ENCODE peak calls at places on chromosome 15, in seven cellular contexts. I is mesenchymal stem cell; R is CD4-positive, alpha-beta memory T cell; D is upper lobe of right lung; Q is psoas muscle; M is left ventricle myocardium inferior; F is HAP-1. X is an unnamed sample. For H3K4me1 and H3K9me3, the result is how much of the 10 kb centered on the place peaks cover.

GRCh38 chr15:55250392-55250791 is 39.2 kb downstream of the RAB27A start:
- DNase-seq in I (peak), R (no peak), D (no peak), Q (no peak), M (no peak), F (no peak), X (no peak)

GRCh38 chr15:70241031-70241430 is 143.3 kb upstream of the TLE3 start:
- DNase-seq in I (no peak), R (no peak), D (no peak), Q (no peak), M (no peak), F (no peak), X (no peak)

GRCh38 chr15:82315519-82316246 is 33.6 kb downstream of the GOLGA6L10 start:
- DNase-seq in I (no peak), R (no peak), D (peak), Q (no peak), M (peak), F (no peak), X (peak)

GRCh38 chr15:69080203-69080957 is 65.9 kb downstream of the NOX5 start:
- DNase-seq in I (no peak), R (no peak), D (no peak), Q (no peak), M (no peak), F (no peak), X (no peak)

GRCh38 chr15:56963719-56964118 is 45.3 kb downstream of the TCF12 start:
- DNase-seq in I (no peak), R (no peak), D (no peak), Q (no peak), M (no peak), F (no peak), X (no peak)

GRCh38 chr15:90588427-90588826 is 58.7 kb downstream of the CRTC3 start:
- DNase-seq in I (peak), R (no peak), D (no peak), Q (no peak), M (no peak), F (no peak), X (no peak)

GRCh38 chr15:43515731-43516130 is 1.7 kb upstream of the MAP1A start:
- DNase-seq in I (no peak), R (no peak), D (peak), Q (no peak), M (no peak), F (no peak), X (no peak)

GRCh38 chr15:57122080-57122845 is 203.8 kb downstream of the TCF12 start:
- DNase-seq in I (no peak), R (no peak), D (no peak), Q (no peak), M (no peak), F (no peak), X (no peak)

GRCh38 chr15:29863438-29863837 is 41.2 kb upstream of the TJP1 start:
- DNase-seq in I (no peak), R (no peak), D (no peak), Q (no peak), M (no peak), F (no peak), X (no peak)

GRCh38 chr15:40047413-40048154 is 8.6 kb upstream of the SRP14 start:
- DNase-seq in I (peak), R (no peak), D (peak), Q (peak), M (peak), F (peak), X (peak)

GRCh38 chr15:69074011-69074842 is 59.7 kb downstream of the NOX5 start:
- DNase-seq in I (peak), R (no peak), D (peak), Q (peak), M (peak), F (peak), X (peak)

GRCh38 chr15:71743861-71744382 is 66.4 kb upstream of the NR2E3 start:
- DNase-seq in I (peak), R (peak), D (no peak), Q (peak), M (no peak), F (peak), X (no peak)

GRCh38 chr15:48667701-48668100 is 22.2 kb upstream of the FBN1 start:
- DNase-seq in I (no peak), R (no peak), D (no peak), Q (no peak), M (no peak), F (no peak), X (no peak)

GRCh38 chr15:89187911-89188514 is 33.4 kb downstream of the RLBP1 start:
- DNase-seq in I (no peak), R (no peak), D (peak), Q (no peak), M (no peak), F (no peak), X (peak)

GRCh38 chr15:60423540-60423939 is 25.8 kb upstream of the ANXA2 start:
- DNase-seq in I (peak), R (no peak), D (no peak), Q (no peak), M (no peak), F (peak), X (no peak)

GRCh38 chr15:59436774-59437472 is 1.1 kb upstream of the FAM81A start:
- DNase-seq in I (peak), R (no peak), D (no peak), Q (no peak), M (no peak), F (peak), X (no peak)

GRCh38 chr15:50415752-50416404 is 8.3 kb upstream of the USP8 start:
- DNase-seq in I (peak), R (no peak), D (no peak), Q (no peak), M (no peak), F (peak), X (no peak)

GRCh38 chr15:86062646-86063193 is 17.0 kb upstream of the AGBL1 start:
- DNase-seq in I (no peak), R (no peak), D (no peak), Q (no peak), M (no peak), F (no peak), X (no peak)

GRCh38 chr15:48974865-48975264 is 11.1 kb upstream of the SHC4 start:
- DNase-seq in I (peak), R (no peak), D (no peak), Q (no peak), M (no peak), F (peak), X (no peak)

GRCh38 chr15:62444104-62445027 is 279.3 kb upstream of the C2CD4B start:
- DNase-seq in I (peak), R (no peak), D (no peak), Q (peak), M (no peak), F (no peak), X (no peak)

GRCh38 chr15:64536244-64536836 is 76.0 kb downstream of the ZNF609 start:
- DNase-seq in I (peak), R (no peak), D (no peak), Q (no peak), M (no peak), F (no peak), X (no peak)

GRCh38 chr15:74841761-74842385 is 1.1 kb downstream of the ULK3 start:
- DNase-seq in I (no peak), R (no peak), D (no peak), Q (no peak), M (no peak), F (peak), X (no peak)

GRCh38 chr15:26945046-26945445 is 25.9 kb upstream of the GABRG3 start:
- DNase-seq in I (no peak), R (no peak), D (no peak), Q (no peak), M (no peak), F (no peak), X (peak)

GRCh38 chr15:51341366-51342248 is at the start of gene GLDN:
- DNase-seq in I (peak), R (no peak), D (peak), Q (peak), M (peak), F (peak), X (peak)

GRCh38 chr15:78422571-78423340 is 15.3 kb upstream of the IREB2 start:
- DNase-seq in I (peak), R (peak), D (peak), Q (peak), M (peak), F (peak), X (peak)

GRCh38 chr15:41989573-41990242 is 17.4 kb upstream of the EHD4 start:
- DNase-seq in I (peak), R (peak), D (peak), Q (peak), M (peak), F (peak), X (peak)

GRCh38 chr15:97995881-97996603 is 35.5 kb downstream of the ARRDC4 start:
- DNase-seq in I (peak), R (no peak), D (no peak), Q (no peak), M (no peak), F (no peak), X (no peak)

DNA sequence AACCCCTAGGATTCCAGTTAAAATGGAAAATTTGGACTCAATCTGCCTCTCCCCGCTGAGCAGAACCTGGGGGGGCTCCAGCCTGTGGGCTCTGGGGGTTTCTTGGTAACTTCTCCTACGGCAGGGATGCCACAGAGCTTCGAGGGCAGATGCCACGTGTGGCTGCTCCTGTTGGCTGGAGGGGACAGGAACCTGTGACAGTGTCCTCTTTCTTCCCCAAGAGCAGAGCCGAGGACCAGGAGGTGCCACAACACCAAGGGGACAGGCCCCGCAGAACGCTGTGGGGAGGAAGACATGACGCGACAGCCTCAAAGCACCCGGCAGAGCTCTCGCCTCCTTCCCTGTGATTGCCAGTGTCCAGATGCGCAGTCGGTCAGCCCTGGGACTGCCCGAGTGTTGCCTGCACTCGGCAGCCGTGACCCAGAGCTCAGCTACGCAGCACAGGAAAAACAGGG is 132.0 kb upstream of the MEF2A start:
- DNase-seq in I (no peak), R (no peak), D (peak), Q (no peak), M (no peak), F (no peak), X (peak)
- H3K4me1 ChIP-seq in I (under half), R (under half), D (under half), Q (under half), M (half or more), F (under half), X (under half)

GRCh38 chr15:66255293-66255676 is 1.7 kb upstream of the MEGF11 start:
- DNase-seq in I (no peak), R (no peak), D (no peak), Q (no peak), M (no peak), F (no peak), X (no peak)
- H3K4me3 ChIP-seq in I (no peak), R (no peak), D (no peak), Q (no peak), M (no peak), F (no peak), X (no peak)

GRCh38 chr15:99955181-99955525 is 221.9 kb upstream of the LYSMD4 start:
- DNase-seq in I (no peak), R (no peak), D (no peak), Q (no peak), M (no peak), F (no peak), X (no peak)
- H3K9me3 ChIP-seq in I (under half), R (under half), D (under half), Q (under half), M (under half), F (under half), X (under half)

DNA sequence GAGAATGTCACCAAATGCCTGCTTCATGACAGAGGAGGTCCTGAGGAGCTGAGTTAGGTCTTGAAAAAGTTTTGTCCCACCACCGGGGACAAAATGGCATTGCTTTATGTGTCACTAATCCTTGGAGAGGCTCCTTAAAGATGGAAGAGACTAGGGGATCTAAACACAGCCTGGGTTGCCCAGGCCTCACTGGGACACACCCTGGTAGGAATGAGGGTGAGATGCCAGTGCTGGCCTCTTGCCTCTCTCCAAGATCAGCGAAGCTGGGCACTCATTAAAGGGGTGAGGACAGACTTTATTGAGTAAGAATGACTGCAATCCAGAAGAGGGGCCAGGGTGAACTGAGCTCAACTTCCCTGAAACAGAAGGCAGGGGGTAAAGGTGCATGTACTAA is 58.5 kb upstream of the KLF13 start:
- DNase-seq in I (no peak), R (no peak), D (peak), Q (no peak), M (peak), F (no peak), X (no peak)
- H3K4me1 ChIP-seq in I (under half), R (half or more), D (half or more), Q (under half), M (under half), F (under half), X (half or more)

GRCh38 chr15:80507638-80508316 is 103.6 kb downstream of the ARNT2 start:
- DNase-seq in I (peak), R (no peak), D (no peak), Q (no peak), M (no peak), F (no peak), X (no peak)
- H3K4me3 ChIP-seq in I (no peak), R (no peak), D (no peak), Q (no peak), M (no peak), F (no peak), X (no peak)

DNA sequence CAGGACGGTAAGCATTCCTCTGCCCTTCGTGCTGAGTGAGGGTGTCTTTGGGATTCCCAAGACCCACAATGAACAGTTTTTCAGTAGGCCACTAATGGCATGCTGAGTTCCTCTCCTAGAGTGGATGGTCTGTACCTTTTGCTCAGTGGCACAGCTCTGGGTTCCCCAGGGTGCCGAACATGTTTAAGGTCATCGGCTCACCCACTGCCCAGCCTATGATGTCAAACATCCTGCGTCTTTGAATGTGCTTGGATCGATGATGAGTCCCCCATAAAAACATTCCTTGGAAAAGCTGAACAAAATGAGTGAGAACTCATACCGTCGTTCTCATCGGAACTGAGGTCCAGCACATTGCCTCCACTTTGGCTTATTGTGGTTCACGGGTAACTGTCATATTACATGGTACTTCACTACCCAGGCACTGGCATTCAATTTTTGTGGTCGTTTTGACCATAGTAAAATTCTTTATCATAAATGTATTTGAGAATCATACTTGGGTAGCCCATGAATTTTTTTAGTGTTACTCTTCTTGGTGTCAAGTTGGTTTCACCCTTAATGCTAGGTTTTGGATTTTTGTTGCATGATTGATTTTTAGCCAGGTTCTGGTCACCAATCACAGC is 118.2 kb downstream of the SNRPN start:
- DNase-seq in I (no peak), R (no peak), D (no peak), Q (no peak), M (no peak), F (no peak), X (no peak)
- H3K9me3 ChIP-seq in I (half or more), R (half or more), D (half or more), Q (half or more), M (half or more), F (under half), X (half or more)

X was measured in upper lobe of left lung.